ENCODE peak calls at places on chromosomes 6 and 20, in six cellular contexts. P is neural progenitor cell, T is fibroblast of the conjunctiva, V is GM23248, M is GM23338, A is AG04450. D is an unnamed sample.

GRCh38 chr20:2515203-2515602 is 6.5 kb upstream of the ZNF343 start:
- DNase-seq in P (no peak), M (no peak), V (peak; percentile 32), T (no peak), A (no peak), D (no peak)

GRCh38 chr20:38601216-38602184 is at the start of gene ARHGAP40:
- DNase-seq in A (no peak), P (peak; percentile 51), T (no peak), M (peak; percentile 68), V (peak; percentile 44), D (no peak)

GRCh38 chr6:83594936-83595335 is 82.6 kb downstream of the PRSS35 start:
- DNase-seq in M (no peak), P (no peak), A (no peak), T (no peak), V (peak; percentile 62), D (no peak)

GRCh38 chr6:79810878-79811277 is 136.5 kb downstream of the ELOVL4 start:
- DNase-seq in T (no peak), V (no peak), A (no peak), M (no peak), P (peak; percentile 60), D (no peak)

GRCh38 chr6:140320081-140320798 is 945.8 kb upstream of the CITED2 start:
- DNase-seq in V (no peak), P (no peak), A (peak; percentile 4), M (no peak), T (no peak), D (no peak)

GRCh38 chr6:163525926-163526325 is 111.4 kb downstream of the QKI start:
- DNase-seq in M (no peak), V (peak; percentile 45), A (no peak), T (no peak), P (no peak), D (no peak)

GRCh38 chr20:61083431-61083830 is 168.6 kb upstream of the CDH4 start:
- DNase-seq in P (no peak), T (no peak), A (no peak), M (no peak), V (no peak), D (no peak)

GRCh38 chr20:63060057-63060991 is 53.6 kb upstream of the BHLHE23 start:
- DNase-seq in M (no peak), P (no peak), V (peak; percentile 60), T (no peak), A (no peak), D (peak; percentile 97)

GRCh38 chr20:50190251-50191064 is at the start of gene CEBPB:
- DNase-seq in M (peak; percentile 95), P (peak; percentile 95), T (peak; percentile 81), V (peak; percentile 94), A (peak; percentile 76), D (peak; percentile 93)

GRCh38 chr6:38671885-38672467 is 31.0 kb downstream of the GLO1 start:
- DNase-seq in T (peak; percentile 49), M (peak; percentile 82), V (peak; percentile 79), A (peak; percentile 32), P (peak; percentile 74), D (peak; percentile 52)